ENCODE peak calls at places on chromosomes 6 and 20, in seven cellular contexts. J, R, Q, G, M, F and V are unnamed samples.

GRCh38 chr6:32852018-32852843 is 1.3 kb downstream of the TAP1 start:
- DNase-seq in J (no peak), Q (peak; percentile 52), M (no peak), F (peak; percentile 80), G (no peak), R (no peak), V (peak; percentile 68)

GRCh38 chr20:51482836-51483235 is 59.7 kb downstream of the NFATC2 start:
- DNase-seq in G (no peak), Q (no peak), F (peak; percentile 46), R (no peak), M (no peak), J (no peak), V (no peak)

GRCh38 chr20:32444474-32445220 is 86.5 kb downstream of the ASXL1 start:
- DNase-seq in Q (no peak), J (no peak), R (peak; percentile 3), G (no peak), M (no peak), F (no peak), V (no peak)

GRCh38 chr6:143180860-143181259 is 120.2 kb downstream of the AIG1 start:
- DNase-seq in J (no peak), F (no peak), M (no peak), G (no peak), Q (no peak), R (no peak), V (no peak)

GRCh38 chr20:62202676-62203377 is 17.3 kb downstream of the HRH3 start:
- DNase-seq in R (no peak), J (peak; percentile 39), M (no peak), F (no peak), Q (no peak), G (peak; percentile 5), V (peak; percentile 35)

GRCh38 chr20:37236462-37236861 is 25.2 kb downstream of the GHRH start:
- DNase-seq in M (no peak), F (no peak), G (peak; percentile 85), J (no peak), R (no peak), Q (peak; percentile 37), V (no peak)

GRCh38 chr6:16982827-16983226 is 119.0 kb upstream of the STMND1 start:
- DNase-seq in M (no peak), R (no peak), J (no peak), Q (no peak), F (no peak), G (no peak), V (no peak)

GRCh38 chr20:54469952-54470351 is 5.4 kb upstream of the DOK5 start:
- DNase-seq in M (no peak), G (no peak), F (no peak), R (no peak), J (no peak), Q (peak; percentile 19), V (no peak)

GRCh38 chr6:115001726-115002436 is 659.1 kb upstream of the HS3ST5 start:
- DNase-seq in Q (no peak), G (no peak), M (no peak), F (no peak), R (no peak), J (no peak), V (no peak)

GRCh38 chr6:16511723-16512584 is 249.3 kb downstream of the ATXN1 start:
- DNase-seq in J (peak; percentile 55), Q (no peak), M (no peak), G (no peak), F (no peak), R (no peak), V (no peak)

GRCh38 chr6:39812496-39812852 is 20.3 kb downstream of the DAAM2 start:
- DNase-seq in R (no peak), F (no peak), J (no peak), Q (no peak), G (no peak), M (no peak), V (no peak)

GRCh38 chr6:7974932-7975763 is 64.6 kb upstream of the TXNDC5 start:
- DNase-seq in M (peak; percentile 94), G (peak; percentile 94), R (peak; percentile 40), F (peak; percentile 85), J (peak; percentile 58), Q (peak; percentile 87), V (peak; percentile 79)

GRCh38 chr6:138197570-138197969 is 20.7 kb downstream of the PBOV1 start:
- DNase-seq in R (no peak), G (no peak), Q (no peak), F (no peak), J (no peak), M (no peak), V (no peak)

GRCh38 chr6:138198430-138199091 is 19.7 kb downstream of the PBOV1 start:
- DNase-seq in G (no peak), Q (no peak), R (no peak), M (no peak), J (no peak), F (no peak), V (no peak)

GRCh38 chr6:138194221-138194620 is 24.1 kb downstream of the PBOV1 start:
- DNase-seq in R (no peak), M (no peak), F (no peak), J (no peak), G (no peak), Q (no peak), V (no peak)

GRCh38 chr6:138196142-138196738 is 22.1 kb downstream of the PBOV1 start:
- DNase-seq in M (no peak), G (no peak), Q (no peak), R (no peak), F (no peak), J (no peak), V (no peak)
- H3K36me3 ChIP-seq in M (no peaks in the 10 kb centered on the region), G (no peaks in the 10 kb centered on the region), Q (no peaks in the 10 kb centered on the region), R (no peaks in the 10 kb centered on the region), F (no peaks in the 10 kb centered on the region), J (no peaks in the 10 kb centered on the region), V (no peaks in the 10 kb centered on the region)

GRCh38 chr20:46751856-46752255 is 42.4 kb downstream of the SLC2A10 start:
- DNase-seq in Q (no peak), R (no peak), G (no peak), F (no peak), J (no peak), M (no peak), V (no peak)
- H3K27ac ChIP-seq in Q (no peak overlapping the region), R (no peak overlapping the region), G (no peak overlapping the region), F (no peak overlapping the region), J (no peak overlapping the region), M (no peak overlapping the region), V (no peak overlapping the region)

GRCh38 chr20:17059465-17059864 is 167.4 kb upstream of the PCSK2 start:
- DNase-seq in Q (no peak), J (no peak), M (peak; percentile 34), G (no peak), R (no peak), F (no peak), V (no peak)

GRCh38 chr20:17062712-17063111 is 164.1 kb upstream of the PCSK2 start:
- DNase-seq in G (no peak), F (no peak), Q (no peak), R (no peak), M (no peak), J (no peak), V (no peak)

GRCh38 chr20:17066955-17067354 is 159.9 kb upstream of the PCSK2 start:
- DNase-seq in G (no peak), F (no peak), Q (no peak), J (no peak), R (no peak), M (no peak), V (no peak)

GRCh38 chr20:17061721-17062120 is 165.1 kb upstream of the PCSK2 start:
- DNase-seq in R (no peak), Q (no peak), J (no peak), G (no peak), F (no peak), M (no peak), V (no peak)
- H3K36me3 ChIP-seq in R (no peaks in the 10 kb centered on the region), Q (no peaks in the 10 kb centered on the region), J (no peaks in the 10 kb centered on the region), G (no peaks in the 10 kb centered on the region), F (no peaks in the 10 kb centered on the region), M (no peaks in the 10 kb centered on the region), V (no peaks in the 10 kb centered on the region)

DNA sequence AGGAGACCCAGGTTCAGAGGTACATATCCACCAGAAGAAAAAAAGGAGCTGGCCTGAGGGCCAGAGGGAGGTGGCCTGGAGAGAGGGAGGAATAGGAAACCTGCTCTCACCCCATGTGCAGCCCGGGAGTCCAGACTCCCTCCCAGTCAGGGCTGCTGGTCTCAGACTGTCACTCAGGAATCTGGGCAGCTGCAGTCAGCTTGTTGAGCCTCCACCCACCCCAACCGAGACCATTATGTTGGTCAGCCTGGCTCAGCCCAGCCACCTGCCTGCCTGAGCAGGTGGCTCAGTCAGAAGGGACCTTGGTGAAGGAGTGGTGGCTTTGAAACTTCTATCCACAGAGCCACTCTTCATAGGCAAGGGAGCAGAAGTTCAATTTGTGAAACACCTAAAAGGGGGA is 53.3 kb upstream of the EPB41L1 start:
- DNase-seq in Q (no peak), M (no peak), J (peak; percentile 80), R (no peak), F (no peak), G (no peak), V (peak; percentile 47)
- H3K27ac ChIP-seq in Q (no peak overlapping the region), M (no peak overlapping the region), J (peak overlapping the region; percentile 87), R (no peak overlapping the region), F (no peak overlapping the region), G (no peak overlapping the region), V (no peak overlapping the region)

DNA sequence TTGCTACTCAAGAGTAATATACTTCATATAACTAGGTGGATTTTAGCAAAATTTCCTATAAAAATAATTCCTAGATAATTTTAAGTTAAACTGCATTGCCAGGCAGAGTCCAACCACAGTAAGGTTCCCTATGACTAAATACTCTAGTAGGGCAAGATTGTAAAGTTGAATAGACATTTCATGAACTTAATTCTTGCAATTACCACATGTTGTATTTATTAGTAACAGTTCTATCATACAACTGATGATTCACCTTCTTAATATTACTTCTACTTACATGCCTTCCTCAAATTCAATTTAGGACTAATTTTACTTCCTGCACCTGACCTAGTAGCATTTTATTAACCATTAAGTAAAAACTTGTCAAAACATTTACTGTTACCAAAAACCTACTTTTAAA is 266.7 kb upstream of the THEMIS start:
- DNase-seq in G (no peak), J (no peak), M (no peak), Q (no peak), R (no peak), F (no peak), V (no peak)
- H3K36me3 ChIP-seq in G (no peaks in the 10 kb centered on the region), J (no peaks in the 10 kb centered on the region), M (no peaks in the 10 kb centered on the region), Q (no peaks in the 10 kb centered on the region), R (no peaks in the 10 kb centered on the region), F (no peaks in the 10 kb centered on the region), V (no peaks in the 10 kb centered on the region)

DNA sequence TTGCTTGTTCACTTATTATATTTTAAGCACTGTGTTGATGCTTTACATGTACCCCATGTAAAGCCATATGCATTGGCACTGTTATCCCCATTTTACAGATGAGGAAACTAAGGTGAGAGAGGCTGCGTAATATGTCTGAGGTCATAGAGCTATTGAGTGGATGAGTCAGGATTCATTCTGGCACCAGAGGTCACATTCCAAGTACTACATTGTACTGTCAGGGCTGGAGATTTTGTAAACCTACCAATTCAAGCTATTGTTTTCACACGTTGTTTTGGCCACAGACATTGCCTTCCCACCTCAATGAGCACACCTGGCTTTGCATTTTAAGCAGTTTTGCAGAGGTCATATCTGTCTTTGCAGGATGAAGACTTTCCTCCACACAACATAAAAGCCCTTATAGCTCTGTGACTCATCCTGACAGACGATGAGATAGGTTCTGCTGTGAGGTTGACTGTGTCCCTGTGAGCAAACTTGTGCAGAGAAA is 33.2 kb downstream of the ANKS1A start:
- DNase-seq in J (no peak), Q (no peak), R (no peak), F (no peak), G (no peak), M (peak; percentile 40), V (no peak)
- H3K27ac ChIP-seq in J (no peak overlapping the region), Q (no peak overlapping the region), R (no peak overlapping the region), F (no peak overlapping the region), G (no peak overlapping the region), M (no peak overlapping the region), V (no peak overlapping the region)